ENCODE peak calls at places on chromosomes 6 and 20, in eight cellular contexts. A, M, J, K, Z, F, G and O are unnamed samples.

GRCh38 chr6:30821862-30822784 is 62.2 kb upstream of the DDR1 start:
- DNase-seq in F (no peak), J (no peak), M (no peak), G (no peak), Z (no peak), A (no peak), K (peak), O (peak)

GRCh38 chr6:150118642-150119041 is 24.2 kb upstream of the PPP1R14C start:
- DNase-seq in F (no peak), A (no peak), Z (no peak), M (no peak), K (no peak), G (no peak), J (no peak), O (no peak)

GRCh38 chr6:11750682-11751081 is 27.9 kb downstream of the ADTRP start:
- DNase-seq in A (no peak), J (no peak), K (no peak), F (no peak), Z (no peak), M (no peak), G (peak), O (peak)

GRCh38 chr20:17505664-17506517 is 25.3 kb downstream of the BFSP1 start:
- DNase-seq in M (no peak), K (peak), A (no peak), Z (peak), G (no peak), J (no peak), F (no peak), O (peak)

GRCh38 chr20:8664778-8665177 is 404.1 kb upstream of the PLCB4 start:
- DNase-seq in A (no peak), F (no peak), Z (no peak), G (no peak), M (no peak), K (no peak), J (no peak), O (no peak)

GRCh38 chr6:52352239-52353008 is 9.5 kb upstream of the PAQR8 start:
- DNase-seq in M (peak), Z (peak), F (no peak), J (no peak), K (peak), G (peak), A (no peak), O (peak)

GRCh38 chr20:31860431-31861345 is 9.6 kb downstream of the DUSP15 start:
- DNase-seq in G (no peak), F (no peak), M (no peak), K (peak), A (no peak), Z (no peak), J (no peak), O (peak)

GRCh38 chr20:8082025-8082424 is 50.0 kb upstream of the PLCB1 start:
- DNase-seq in J (no peak), K (peak), G (no peak), A (no peak), Z (no peak), F (no peak), M (no peak), O (peak)

GRCh38 chr6:167092672-167093339 is 30.1 kb upstream of the CCR6 start:
- DNase-seq in M (no peak), G (no peak), K (no peak), A (no peak), Z (no peak), F (no peak), J (no peak), O (no peak)

GRCh38 chr6:56387621-56388413 is 140.4 kb upstream of the COL21A1 start:
- DNase-seq in K (no peak), F (no peak), Z (no peak), J (no peak), G (no peak), M (peak), A (no peak), O (no peak)

GRCh38 chr6:65786815-65787214 is 79.8 kb upstream of the EYS start:
- DNase-seq in A (no peak), G (no peak), M (no peak), J (no peak), F (no peak), K (no peak), Z (no peak), O (no peak)

GRCh38 chr6:138162104-138162946 is 586 bp downstream of the ARFGEF3 start:
- DNase-seq in K (no peak), M (no peak), Z (peak), G (peak), J (no peak), A (no peak), F (no peak), O (no peak)

GRCh38 chr20:31934968-31935764 is 16.7 kb downstream of the PDRG1 start:
- DNase-seq in Z (no peak), J (no peak), K (no peak), G (no peak), F (no peak), M (no peak), A (no peak), O (no peak)

GRCh38 chr6:43771858-43772570 is 2.0 kb downstream of the VEGFA start:
- DNase-seq in M (no peak), F (peak), G (peak), K (no peak), J (peak), Z (peak), A (peak), O (peak)

GRCh38 chr6:42564496-42564890 is 664 bp downstream of the UBR2 start:
- DNase-seq in G (no peak), Z (no peak), M (no peak), K (no peak), F (no peak), J (no peak), A (no peak), O (peak)

GRCh38 chr20:50504231-50504823 is 5.9 kb upstream of the PTPN1 start:
- DNase-seq in A (no peak), J (no peak), G (no peak), K (peak), F (no peak), Z (no peak), M (no peak), O (peak)

GRCh38 chr6:154555075-154555677 is 44.7 kb upstream of the CNKSR3 start:
- DNase-seq in A (no peak), G (peak), J (no peak), K (no peak), F (no peak), Z (peak), M (no peak), O (no peak)

GRCh38 chr20:5535211-5535756 is 214.9 kb upstream of the SHLD1 start:
- DNase-seq in A (no peak), Z (peak), G (no peak), M (no peak), J (no peak), F (no peak), K (peak), O (peak)

GRCh38 chr20:53657732-53658131 is 64.1 kb upstream of the ZNF217 start:
- DNase-seq in F (no peak), Z (no peak), K (no peak), G (no peak), A (no peak), M (no peak), J (no peak), O (peak)

GRCh38 chr6:81749704-81750103 is 2.8 kb downstream of the TENT5A start:
- DNase-seq in Z (no peak), G (no peak), A (no peak), M (no peak), F (no peak), J (no peak), K (peak), O (peak)

GRCh38 chr6:106858653-106859092 is 115.9 kb downstream of the CD24 start:
- DNase-seq in A (no peak), F (no peak), J (no peak), M (no peak), Z (peak), K (peak), G (peak), O (peak)

GRCh38 chr6:125637207-125637606 is 112.2 kb upstream of the HEY2 start:
- DNase-seq in Z (no peak), F (no peak), M (no peak), G (no peak), K (peak), J (no peak), A (no peak), O (no peak)

DNA sequence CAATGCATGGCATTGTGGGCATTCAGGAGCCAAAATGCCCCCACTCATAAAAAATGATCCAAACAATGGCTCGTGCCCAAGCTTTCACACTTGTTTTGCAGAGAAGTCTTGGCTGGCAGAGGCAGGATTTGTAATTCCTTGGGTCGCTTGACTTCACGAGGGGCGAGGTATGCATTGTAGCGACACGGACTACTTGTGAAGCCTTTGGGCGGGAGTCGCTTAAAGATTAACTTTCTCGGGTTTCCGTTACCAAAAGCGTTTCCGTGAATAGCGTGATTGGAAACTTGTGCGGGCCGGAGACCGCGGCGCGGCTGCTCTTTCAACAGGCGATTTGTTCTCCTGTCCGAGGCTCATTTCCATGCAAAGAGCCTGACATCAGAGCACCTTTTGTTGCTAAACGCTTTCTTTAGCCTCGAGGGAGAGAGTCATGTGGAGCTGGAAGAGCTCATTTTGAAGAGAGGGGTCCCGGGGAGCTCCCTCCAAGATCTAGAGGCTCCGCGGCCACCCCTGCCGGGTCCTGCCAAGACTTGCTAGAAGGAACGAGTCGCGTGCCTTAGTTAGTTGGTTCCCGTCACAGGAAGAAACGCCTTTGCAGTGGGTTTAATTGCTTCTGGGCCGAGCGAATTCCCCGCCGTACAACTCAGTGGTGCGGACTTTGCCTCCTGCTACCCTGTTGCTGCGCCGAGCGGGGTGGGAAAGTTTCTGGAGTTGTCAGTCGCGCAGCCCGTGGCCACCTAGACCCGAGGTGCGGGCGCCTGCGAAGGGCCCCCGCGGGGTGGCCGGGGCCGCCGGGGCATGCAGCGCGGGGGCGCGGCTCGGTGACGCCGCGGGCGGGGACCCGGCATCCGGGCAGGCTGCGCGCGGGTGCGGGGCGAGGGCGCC is at the start of gene SASH1:
- DNase-seq in J (peak), Z (peak), K (peak), M (no peak), A (peak), G (peak), F (peak), O (peak)
- TF ChIP-seq CTCF in J (no peak), Z (no peak), K (no peak), M (no peak), A (no peak), G (no peak), F (no peak), O (no peak)

DNA sequence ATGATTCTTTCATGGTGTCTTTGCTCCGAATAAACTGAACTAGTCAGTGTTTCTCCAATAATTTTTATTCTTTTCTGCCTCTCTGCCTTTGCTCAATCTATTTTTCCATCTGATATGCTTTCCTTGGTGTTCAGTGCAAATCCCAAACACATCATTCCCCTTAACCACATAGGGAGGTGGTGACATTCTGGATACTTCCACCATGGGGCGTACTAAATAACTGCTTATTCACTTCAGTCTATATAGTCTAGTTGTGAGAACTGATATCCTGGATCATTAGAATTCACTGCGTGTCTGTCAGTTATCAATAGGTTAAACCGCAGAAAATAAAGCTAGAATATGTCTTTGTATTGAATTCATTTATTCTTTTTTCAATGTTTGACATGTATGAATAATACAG is 83.1 kb downstream of the KCNQ5 start:
- DNase-seq in G (no peak), F (no peak), K (peak), A (no peak), J (no peak), M (no peak), Z (no peak), O (peak)
- TF ChIP-seq CTCF in G (no peak), F (no peak), K (peak), A (no peak), J (no peak), M (no peak), Z (no peak), O (peak)

GRCh38 chr20:45230631-45231030 is 9.5 kb downstream of the SEMG2 start:
- DNase-seq in F (no peak), G (no peak), M (no peak), A (no peak), J (no peak), Z (no peak), K (no peak), O (no peak)

GRCh38 chr20:45226287-45226686 is 5.1 kb downstream of the SEMG2 start:
- DNase-seq in K (no peak), Z (no peak), J (no peak), M (no peak), F (no peak), G (no peak), A (no peak), O (no peak)

GRCh38 chr20:45229264-45230056 is 8.3 kb downstream of the SEMG2 start:
- DNase-seq in M (no peak), Z (no peak), F (no peak), G (peak), A (no peak), J (no peak), K (peak), O (peak)
- TF ChIP-seq CTCF in M (no peak), Z (peak), F (peak), G (peak), A (no peak), J (no peak), K (peak), O (peak)

GRCh38 chr6:84762220-84762940 is 2.0 kb downstream of the TBX18 start:
- DNase-seq in F (no peak), A (no peak), G (no peak), J (peak), M (no peak), Z (peak), K (peak), O (peak)

GRCh38 chr6:84762941-84763396 is 1.4 kb downstream of the TBX18 start:
- DNase-seq in A (no peak), J (no peak), K (no peak), F (no peak), Z (no peak), G (no peak), M (no peak), O (no peak)

GRCh38 chr6:84764332-84765049 is at the start of gene TBX18:
- DNase-seq in Z (peak), G (peak), K (peak), J (peak), A (no peak), F (peak), M (peak), O (peak)

GRCh38 chr6:84766118-84766683 is 1.8 kb upstream of the TBX18 start:
- DNase-seq in A (no peak), M (no peak), J (peak), Z (peak), K (no peak), F (peak), G (no peak), O (no peak)

GRCh38 chr6:84763397-84764331 is 734 bp downstream of the TBX18 start:
- DNase-seq in Z (peak), F (peak), G (no peak), K (peak), A (no peak), M (peak), J (peak), O (peak)
- TF ChIP-seq CTCF in Z (no peak), F (no peak), G (no peak), K (no peak), A (no peak), M (no peak), J (peak), O (peak)

GRCh38 chr6:45505470-45505869 is 127.7 kb upstream of the SUPT3H start:
- DNase-seq in A (no peak), F (no peak), G (no peak), Z (no peak), M (no peak), J (no peak), K (no peak), O (no peak)

GRCh38 chr6:45502446-45502845 is 124.7 kb upstream of the SUPT3H start:
- DNase-seq in F (no peak), M (no peak), Z (no peak), K (no peak), J (no peak), G (no peak), A (no peak), O (no peak)

GRCh38 chr6:45504947-45505346 is 127.2 kb upstream of the SUPT3H start:
- DNase-seq in A (no peak), Z (peak), K (peak), M (no peak), G (no peak), F (no peak), J (no peak), O (peak)

GRCh38 chr6:45498620-45499019 is 120.9 kb upstream of the SUPT3H start:
- DNase-seq in M (no peak), Z (no peak), J (no peak), A (no peak), K (no peak), F (no peak), G (no peak), O (no peak)

DNA sequence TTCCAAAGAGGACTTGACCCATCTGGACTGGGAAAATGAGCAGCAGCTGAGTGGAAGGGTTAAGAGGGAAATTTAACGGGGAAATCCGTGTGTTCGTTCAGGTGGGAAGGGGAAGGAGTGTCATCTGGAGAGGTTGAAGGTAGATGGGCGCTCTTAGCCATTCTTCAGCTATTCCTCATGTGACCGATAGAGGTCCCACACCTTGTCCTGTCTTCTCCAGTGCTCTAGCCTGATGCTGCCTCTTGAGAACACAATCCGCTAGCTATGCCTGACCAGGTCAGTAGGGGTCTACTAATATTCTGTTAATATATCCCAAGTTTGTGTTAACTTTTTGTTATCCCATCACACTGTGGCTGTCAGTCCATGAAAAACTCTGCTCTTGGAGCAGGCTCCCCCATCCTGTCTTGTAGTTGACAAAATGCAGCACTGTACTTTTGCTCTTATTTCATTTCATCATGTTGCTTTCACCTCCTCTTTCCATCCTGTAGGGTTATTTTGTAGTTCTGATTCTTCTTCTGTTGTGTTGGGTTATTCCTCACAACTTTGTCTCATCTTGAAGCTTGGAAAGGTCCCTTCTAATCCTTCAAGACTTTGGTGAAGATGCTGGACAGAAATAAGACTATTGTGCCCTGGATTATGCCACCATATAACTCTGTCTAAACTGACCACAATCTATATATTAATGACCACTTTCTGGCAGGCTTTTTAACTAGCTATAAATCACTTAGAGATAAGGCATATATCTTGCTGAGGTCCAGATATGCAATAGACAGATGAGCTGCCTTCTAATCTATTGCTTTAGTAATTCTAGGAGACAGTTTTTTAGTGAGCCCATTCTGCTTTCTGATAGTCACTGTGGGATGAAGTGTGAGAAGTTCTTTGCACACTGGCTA is 123.4 kb upstream of the SUPT3H start:
- DNase-seq in K (no peak), Z (no peak), A (no peak), J (no peak), M (no peak), G (no peak), F (no peak), O (peak)
- TF ChIP-seq CTCF in K (peak), Z (peak), A (no peak), J (no peak), M (no peak), G (no peak), F (no peak), O (peak)

DNA sequence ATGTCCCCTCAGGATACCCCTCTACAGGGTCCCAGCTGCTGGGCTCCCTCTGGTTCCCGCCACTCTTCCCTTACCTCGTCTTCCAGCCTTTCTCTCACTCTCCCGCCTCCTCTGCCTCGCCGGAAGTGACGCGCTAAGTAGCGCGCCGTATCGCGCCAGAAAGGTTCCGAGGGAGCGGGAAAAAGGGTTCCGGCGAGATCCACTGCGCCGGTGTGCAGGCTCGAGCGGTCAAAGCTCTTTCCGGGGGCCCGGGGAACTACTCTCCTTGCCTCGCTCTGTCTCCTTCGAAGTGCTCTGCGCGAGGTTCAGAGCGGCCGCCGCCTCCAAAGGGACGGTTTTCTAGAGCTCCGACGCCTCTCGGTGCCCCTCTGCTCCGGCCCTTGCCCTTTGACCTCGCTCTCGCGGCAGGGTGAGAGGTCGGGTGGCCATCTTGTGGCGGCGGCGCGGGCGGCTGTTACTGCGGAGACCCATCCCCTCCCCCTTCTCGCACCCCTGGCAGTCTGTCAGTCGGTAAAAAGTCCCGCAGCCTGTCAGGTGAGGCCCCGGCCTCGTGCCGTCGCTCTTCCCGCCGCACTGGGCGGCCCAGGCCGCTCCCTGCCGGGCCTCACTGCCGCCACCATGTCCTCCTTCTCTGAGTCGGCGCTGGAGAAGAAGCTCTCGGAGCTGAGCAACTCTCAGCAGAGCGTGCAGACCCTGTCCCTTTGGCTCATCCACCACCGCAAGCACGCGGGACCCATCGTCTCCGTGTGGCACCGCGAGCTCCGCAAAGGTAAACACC is at the start of the genes RPRD1B and TTI1:
- DNase-seq in Z (peak), M (peak), K (peak), J (peak), F (peak), A (peak), G (peak), O (peak)
- TF ChIP-seq CTCF in Z (no peak), M (no peak), K (no peak), J (peak), F (no peak), A (peak), G (no peak), O (no peak)